ENCODE peak calls at places on chromosomes 2 and 18, in four cellular contexts. M is naive thymus-derived CD4-positive, alpha-beta T cell; L is GM23248; Y is heart right ventricle. T is an unnamed sample.

GRCh38 chr18:26741041-26741440 is 124.5 kb downstream of the AQP4 start:
- DNase-seq in M (no peak), L (peak; percentile 5), Y (no peak), T (no peak)

GRCh38 chr2:195545811-195546210 is 111.2 kb upstream of the SLC39A10 start:
- DNase-seq in M (no peak), L (no peak), Y (no peak), T (no peak)

GRCh38 chr2:38943784-38944183 is 54.1 kb downstream of the ARHGEF33 start:
- DNase-seq in M (no peak), L (no peak), Y (no peak), T (no peak)

GRCh38 chr2:157830696-157831570 is 45.2 kb downstream of the ACVR1 start:
- DNase-seq in M (no peak), L (peak; percentile 97), Y (no peak), T (peak; percentile 79)

GRCh38 chr18:22564036-22564435 is 146.3 kb upstream of the CTAGE1 start:
- DNase-seq in M (no peak), L (peak; percentile 53), Y (no peak), T (no peak)

GRCh38 chr2:218039171-218039570 is 29.9 kb upstream of the RUFY4 start:
- DNase-seq in M (no peak), L (peak; percentile 36), Y (no peak), T (no peak)

GRCh38 chr2:172680595-172681176 is 55.0 kb upstream of the RAPGEF4 start:
- DNase-seq in M (no peak), L (no peak), Y (no peak), T (no peak)

GRCh38 chr2:150732064-150732463 is 244.6 kb upstream of the RND3 start:
- DNase-seq in M (no peak), L (peak; percentile 86), Y (no peak), T (peak; percentile 34)

GRCh38 chr2:72078773-72079172 is 68.9 kb downstream of the CYP26B1 start:
- DNase-seq in M (no peak), L (no peak), Y (no peak), T (no peak)

GRCh38 chr2:96157649-96158553 is 12.7 kb upstream of the DUSP2 start:
- DNase-seq in M (peak; percentile 75), L (peak; percentile 63), Y (no peak), T (peak; percentile 79)

GRCh38 chr18:23177433-23178072 is 42.3 kb downstream of the CABLES1 start:
- DNase-seq in M (no peak), L (no peak), Y (no peak), T (no peak)

GRCh38 chr2:218501665-218502064 is 66.5 kb downstream of the USP37 start:
- DNase-seq in M (no peak), L (peak; percentile 58), Y (no peak), T (peak; percentile 22)

GRCh38 chr2:129810521-129810920 is 168.9 kb upstream of the RAB6C start:
- DNase-seq in M (no peak), L (no peak), Y (no peak), T (no peak)

GRCh38 chr2:103462712-103463111 is 700.9 kb downstream of the TMEM182 start:
- DNase-seq in M (no peak), L (no peak), Y (no peak), T (no peak)

GRCh38 chr2:152635635-152636298 is 81.5 kb downstream of the PRPF40A start:
- DNase-seq in M (peak; percentile 27), L (peak; percentile 61), Y (no peak), T (peak; percentile 89)

GRCh38 chr2:134366359-134366758 is 112.5 kb downstream of the MGAT5 start:
- DNase-seq in M (no peak), L (no peak), Y (no peak), T (no peak)

GRCh38 chr2:103817746-103818145 is 1036.2 kb upstream of the POU3F3 start:
- DNase-seq in M (no peak), L (no peak), Y (no peak), T (no peak)

GRCh38 chr18:76364282-76365259 is 130.5 kb downstream of the ZNF516 start:
- DNase-seq in M (no peak), L (no peak), Y (no peak), T (no peak)

GRCh38 chr18:58054041-58054733 is 10.2 kb downstream of the NEDD4L start:
- DNase-seq in M (no peak), L (peak; percentile 43), Y (no peak), T (no peak)

GRCh38 chr2:145764631-145765030 is 1244.7 kb upstream of the ZEB2 start:
- DNase-seq in M (no peak), L (no peak), Y (peak; percentile 45), T (peak; percentile 8)

GRCh38 chr2:165847001-165847400 is 53.0 kb upstream of the GALNT3 start:
- DNase-seq in M (no peak), L (no peak), Y (no peak), T (no peak)

GRCh38 chr2:165857881-165858280 is 63.8 kb upstream of the GALNT3 start:
- DNase-seq in M (no peak), L (no peak), Y (no peak), T (no peak)

DNA sequence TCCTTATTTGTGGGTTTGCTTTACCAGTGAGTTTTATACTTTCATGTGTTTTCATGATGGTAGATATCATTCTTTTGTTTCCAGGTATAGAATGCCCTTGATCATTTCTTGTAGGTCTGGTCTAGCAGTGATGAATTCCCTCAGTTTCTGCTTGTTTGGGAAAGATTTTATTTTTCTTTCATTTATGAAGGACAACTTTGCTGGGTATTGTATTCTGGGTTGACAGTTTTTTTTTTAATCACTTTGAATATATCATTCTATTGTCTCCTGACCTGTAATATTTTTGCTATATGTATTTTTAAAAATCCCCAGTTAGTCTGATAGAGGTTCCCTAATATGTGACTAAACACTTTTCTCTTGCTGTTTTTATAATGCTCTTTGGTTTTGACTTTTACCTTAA is 58.3 kb upstream of the GALNT3 start:
- DNase-seq in M (no peak), L (no peak), Y (no peak), T (no peak)
- H3K27ac ChIP-seq in M (no peak overlapping the region), L (no peak overlapping the region), Y (no peak overlapping the region), T (no peak overlapping the region)

GRCh38 chr2:176555112-176555511 is 285.9 kb downstream of the MTX2 start:
- DNase-seq in M (no peak), L (no peak), Y (no peak), T (no peak)

GRCh38 chr2:176552456-176553135 is 283.4 kb downstream of the MTX2 start:
- DNase-seq in M (no peak), L (peak; percentile 94), Y (no peak), T (peak; percentile 75)

GRCh38 chr2:176555781-176556180 is 286.5 kb downstream of the MTX2 start:
- DNase-seq in M (no peak), L (no peak), Y (no peak), T (no peak)

GRCh38 chr2:176553685-176554106 is 284.5 kb downstream of the MTX2 start:
- DNase-seq in M (no peak), L (peak; percentile 87), Y (peak; percentile 61), T (no peak)

GRCh38 chr2:176554107-176555048 is 285.1 kb downstream of the MTX2 start:
- DNase-seq in M (peak; percentile 25), L (peak; percentile 79), Y (peak; percentile 11), T (no peak)
- H3K27ac ChIP-seq in M (no peak overlapping the region), L (peak overlapping the region; percentile 79), Y (peak overlapping the region; percentile 47), T (peak overlapping the region; percentile 90)

GRCh38 chr2:28336264-28336992 is 56.2 kb upstream of the FOSL2 start:
- DNase-seq in M (no peak), L (no peak), Y (no peak), T (peak; percentile 42)

GRCh38 chr2:28334527-28334891 is 58.1 kb upstream of the FOSL2 start:
- DNase-seq in M (no peak), L (no peak), Y (no peak), T (peak; percentile 21)

GRCh38 chr2:28332696-28333095 is 60.0 kb upstream of the FOSL2 start:
- DNase-seq in M (no peak), L (no peak), Y (no peak), T (peak; percentile 70)

GRCh38 chr2:28335666-28336065 is 57.0 kb upstream of the FOSL2 start:
- DNase-seq in M (no peak), L (no peak), Y (no peak), T (peak; percentile 23)

DNA sequence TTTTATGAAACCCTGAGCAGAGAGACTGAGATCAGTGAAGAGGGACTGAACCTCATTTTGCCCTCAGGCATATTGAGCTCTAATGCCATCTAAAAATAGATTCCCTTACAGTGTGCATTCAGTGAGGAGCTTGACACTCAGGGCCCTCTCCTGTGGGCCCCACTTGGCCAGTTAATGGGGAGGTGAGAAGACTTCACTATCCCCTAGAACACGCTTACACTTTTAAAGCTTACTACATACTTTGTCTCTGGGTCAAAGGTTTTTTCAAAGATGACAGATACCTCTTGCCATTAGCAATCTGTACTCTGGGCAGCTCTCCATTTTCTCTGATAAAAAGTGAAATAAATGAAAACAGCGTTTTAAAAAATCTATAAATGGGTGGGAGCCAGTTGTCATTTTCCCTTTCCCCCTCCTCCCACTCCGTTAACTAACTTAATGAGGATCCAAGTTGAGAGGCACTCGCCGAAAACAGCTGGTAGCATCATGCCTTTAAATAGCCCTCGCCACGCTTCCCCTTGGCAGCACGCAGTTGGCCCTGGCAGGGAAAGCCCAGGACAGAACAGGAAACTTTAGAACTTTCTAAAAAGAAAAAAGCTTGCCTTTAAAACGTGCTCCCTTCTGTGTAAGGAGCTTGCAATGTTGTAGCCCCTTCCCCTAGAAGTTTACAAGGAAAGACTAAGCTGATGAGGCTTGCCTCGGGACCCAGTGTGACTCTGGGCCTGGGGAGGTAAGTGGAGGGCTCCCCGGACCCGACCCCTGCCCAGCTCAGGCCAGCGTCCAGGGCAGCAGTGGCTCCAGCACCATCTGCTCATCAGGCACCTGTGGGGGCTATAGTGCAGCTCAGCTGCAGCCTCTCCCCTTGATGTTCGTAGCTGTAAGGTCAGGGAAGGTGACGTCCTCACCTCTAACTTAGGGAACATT is 58.8 kb upstream of the FOSL2 start:
- DNase-seq in M (no peak), L (no peak), Y (peak; percentile 56), T (peak; percentile 69)
- H3K27ac ChIP-seq in M (no peak overlapping the region), L (no peak overlapping the region), Y (peak overlapping the region; percentile 92), T (no peak overlapping the region)

GRCh38 chr2:66843856-66844255 is 408.9 kb downstream of the MEIS1 start:
- DNase-seq in M (no peak), L (no peak), Y (no peak), T (no peak)

GRCh38 chr2:66834859-66835258 is 399.9 kb downstream of the MEIS1 start:
- DNase-seq in M (no peak), L (no peak), Y (no peak), T (no peak)

GRCh38 chr2:66840321-66841014 is 405.5 kb downstream of the MEIS1 start:
- DNase-seq in M (no peak), L (peak; percentile 83), Y (no peak), T (peak; percentile 92)

GRCh38 chr2:66836851-66837250 is 401.9 kb downstream of the MEIS1 start:
- DNase-seq in M (no peak), L (peak; percentile 57), Y (no peak), T (no peak)

DNA sequence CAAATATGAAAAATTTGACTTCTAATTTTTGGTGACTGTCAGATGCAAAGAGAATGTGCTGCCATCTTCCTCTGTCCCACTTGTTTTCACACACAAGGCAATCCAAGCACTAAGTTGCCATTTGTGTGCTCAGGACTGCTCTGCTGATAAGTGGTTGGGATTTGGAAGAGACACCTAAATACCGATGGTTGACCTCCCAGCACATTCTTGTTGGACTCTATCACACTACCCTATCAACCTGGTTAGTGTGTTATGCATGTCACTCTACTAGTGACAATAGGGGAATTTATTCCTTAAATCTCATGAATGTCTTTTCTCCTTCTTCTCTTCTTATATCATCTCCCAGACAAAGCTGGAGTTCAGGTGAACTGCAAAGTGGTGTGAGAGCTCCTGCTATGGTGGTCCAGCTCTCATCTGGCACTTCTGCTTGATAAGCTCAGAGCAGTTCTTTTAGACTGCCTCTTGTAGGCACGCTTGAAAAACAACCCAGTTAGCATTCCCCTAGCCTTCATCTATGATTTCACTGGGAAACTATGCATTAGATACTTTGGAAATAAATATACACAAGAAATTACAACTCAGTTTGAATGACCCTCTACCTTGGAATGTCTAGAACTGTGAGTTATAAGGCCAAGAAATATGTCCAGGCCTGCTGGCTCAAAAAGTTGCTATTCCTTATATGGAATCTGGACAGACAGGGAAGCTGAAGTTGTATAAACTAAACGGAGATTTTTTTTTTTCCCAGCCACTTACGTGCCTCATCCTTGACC is 404.8 kb downstream of the MEIS1 start:
- DNase-seq in M (no peak), L (peak; percentile 95), Y (no peak), T (no peak)
- H3K27ac ChIP-seq in M (no peak overlapping the region), L (peak overlapping the region; percentile 89), Y (no peak overlapping the region), T (peak overlapping the region; percentile 95)